ENCODE peak calls at places on chromosomes 4 and X, in five cellular contexts. One of them, this sample, is unnamed.

GRCh38 chr4:145484240-145484846 is 2.7 kb downstream of the SMAD1 start:
- DNase-seq in prostate gland: no peak
- DNase-seq in kidney: no peak
- DNase-seq in lower lobe of right lung: no peak
- DNase-seq in mucosa of descending colon: no peak
- DNase-seq in this sample: no peak

GRCh38 chr4:169619958-169620845 is at the start of gene CLCN3:
- DNase-seq in prostate gland: peak
- DNase-seq in kidney: peak
- DNase-seq in lower lobe of right lung: peak
- DNase-seq in mucosa of descending colon: peak
- DNase-seq in this sample: peak

GRCh38 chr4:6808259-6808658 is 25.7 kb downstream of the KIAA0232 start:
- DNase-seq in prostate gland: no peak
- DNase-seq in kidney: no peak
- DNase-seq in lower lobe of right lung: no peak
- DNase-seq in mucosa of descending colon: no peak
- DNase-seq in this sample: no peak

GRCh38 chr4:7533267-7533666 is 98.5 kb upstream of the PSAPL1 start:
- DNase-seq in prostate gland: no peak
- DNase-seq in kidney: no peak
- DNase-seq in lower lobe of right lung: no peak
- DNase-seq in mucosa of descending colon: no peak
- DNase-seq in this sample: no peak

GRCh38 chr4:29081230-29081955 is 1638.8 kb upstream of the PCDH7 start:
- DNase-seq in prostate gland: no peak
- DNase-seq in kidney: no peak
- DNase-seq in lower lobe of right lung: no peak
- DNase-seq in mucosa of descending colon: no peak
- DNase-seq in this sample: no peak

GRCh38 chrX:124938715-124939114 is 381.0 kb upstream of the TEX13C start:
- DNase-seq in prostate gland: no peak
- DNase-seq in kidney: no peak
- DNase-seq in lower lobe of right lung: no peak
- DNase-seq in mucosa of descending colon: no peak
- DNase-seq in this sample: no peak

GRCh38 chrX:48933757-48934156 is 14.9 kb upstream of the PIM2 start:
- DNase-seq in prostate gland: no peak
- DNase-seq in kidney: no peak
- DNase-seq in lower lobe of right lung: no peak
- DNase-seq in mucosa of descending colon: no peak
- DNase-seq in this sample: no peak

GRCh38 chrX:9790866-9791265 is 4.6 kb downstream of the SHROOM2 start:
- DNase-seq in prostate gland: no peak
- DNase-seq in kidney: no peak
- DNase-seq in lower lobe of right lung: no peak
- DNase-seq in mucosa of descending colon: no peak
- DNase-seq in this sample: no peak

GRCh38 chrX:24376403-24376802 is 16.0 kb downstream of the SUPT20HL1 start:
- DNase-seq in prostate gland: no peak
- DNase-seq in kidney: no peak
- DNase-seq in lower lobe of right lung: no peak
- DNase-seq in mucosa of descending colon: no peak
- DNase-seq in this sample: no peak

GRCh38 chr4:13261486-13262257 is 222.5 kb downstream of the RAB28 start:
- DNase-seq in prostate gland: no peak
- DNase-seq in kidney: no peak
- DNase-seq in lower lobe of right lung: no peak
- DNase-seq in mucosa of descending colon: no peak
- DNase-seq in this sample: no peak

GRCh38 chrX:320126-320783 is 1.7 kb upstream of the GTPBP6 start:
- DNase-seq in prostate gland: no peak
- DNase-seq in kidney: peak
- DNase-seq in lower lobe of right lung: peak
- DNase-seq in mucosa of descending colon: peak
- DNase-seq in this sample: no peak

GRCh38 chr4:53767503-53767902 is 176.2 kb upstream of the LNX1 start:
- DNase-seq in prostate gland: no peak
- DNase-seq in kidney: no peak
- DNase-seq in lower lobe of right lung: no peak
- DNase-seq in mucosa of descending colon: no peak
- DNase-seq in this sample: no peak

GRCh38 chrX:44873415-44874270 is 655 bp downstream of the KDM6A start:
- DNase-seq in prostate gland: peak
- DNase-seq in kidney: peak
- DNase-seq in lower lobe of right lung: peak
- DNase-seq in mucosa of descending colon: peak
- DNase-seq in this sample: no peak

GRCh38 chr4:19497692-19498091 is 754.0 kb upstream of the SLIT2 start:
- DNase-seq in prostate gland: no peak
- DNase-seq in kidney: no peak
- DNase-seq in lower lobe of right lung: no peak
- DNase-seq in mucosa of descending colon: no peak
- DNase-seq in this sample: no peak

GRCh38 chrX:46447384-46447783 is 97.8 kb downstream of the ZNF674 start:
- DNase-seq in prostate gland: no peak
- DNase-seq in kidney: no peak
- DNase-seq in lower lobe of right lung: no peak
- DNase-seq in mucosa of descending colon: no peak
- DNase-seq in this sample: no peak

GRCh38 chr4:190121759-190122158 is 51.8 kb upstream of the DUX4 start:
- DNase-seq in prostate gland: no peak
- DNase-seq in kidney: peak
- DNase-seq in lower lobe of right lung: no peak
- DNase-seq in mucosa of descending colon: no peak
- DNase-seq in this sample: no peak

GRCh38 chrX:23435575-23435974 is 100.9 kb downstream of the PTCHD1 start:
- DNase-seq in prostate gland: no peak
- DNase-seq in kidney: no peak
- DNase-seq in lower lobe of right lung: no peak
- DNase-seq in mucosa of descending colon: no peak
- DNase-seq in this sample: no peak

GRCh38 chr4:88818650-88819470 is 121.2 kb upstream of the NAP1L5 start:
- DNase-seq in prostate gland: peak
- DNase-seq in kidney: no peak
- DNase-seq in lower lobe of right lung: no peak
- DNase-seq in mucosa of descending colon: no peak
- DNase-seq in this sample: no peak

GRCh38 chr4:16264798-16265197 is 38.5 kb upstream of the TAPT1 start:
- DNase-seq in prostate gland: no peak
- DNase-seq in kidney: no peak
- DNase-seq in lower lobe of right lung: no peak
- DNase-seq in mucosa of descending colon: no peak
- DNase-seq in this sample: no peak

GRCh38 chr4:123930971-123931370 is 534.4 kb downstream of the SPRY1 start:
- DNase-seq in prostate gland: no peak
- DNase-seq in kidney: no peak
- DNase-seq in lower lobe of right lung: no peak
- DNase-seq in mucosa of descending colon: no peak
- DNase-seq in this sample: no peak

GRCh38 chr4:171812377-171813194 is 618 bp upstream of the GALNTL6 start:
- DNase-seq in prostate gland: no peak
- DNase-seq in kidney: peak
- DNase-seq in lower lobe of right lung: no peak
- DNase-seq in mucosa of descending colon: no peak
- DNase-seq in this sample: no peak

GRCh38 chr4:140012688-140013087 is 141.3 kb downstream of the MAML3 start:
- DNase-seq in prostate gland: peak
- DNase-seq in kidney: no peak
- DNase-seq in lower lobe of right lung: peak
- DNase-seq in mucosa of descending colon: no peak
- DNase-seq in this sample: no peak

GRCh38 chr4:20426028-20426427 is 174.3 kb downstream of the SLIT2 start:
- DNase-seq in prostate gland: no peak
- DNase-seq in kidney: no peak
- DNase-seq in lower lobe of right lung: no peak
- DNase-seq in mucosa of descending colon: no peak
- DNase-seq in this sample: no peak

GRCh38 chrX:1185556-1185955 is 26.9 kb downstream of the CRLF2 start:
- DNase-seq in prostate gland: no peak
- DNase-seq in kidney: peak
- DNase-seq in lower lobe of right lung: no peak
- DNase-seq in mucosa of descending colon: no peak
- DNase-seq in this sample: no peak

GRCh38 chrX:13180807-13181206 is 136.4 kb upstream of the FAM9C start:
- DNase-seq in prostate gland: no peak
- DNase-seq in kidney: no peak
- DNase-seq in lower lobe of right lung: no peak
- DNase-seq in mucosa of descending colon: no peak
- DNase-seq in this sample: peak

GRCh38 chrX:138018145-138018799 is 452.3 kb downstream of the ZIC3 start:
- DNase-seq in prostate gland: no peak
- DNase-seq in kidney: no peak
- DNase-seq in lower lobe of right lung: no peak
- DNase-seq in mucosa of descending colon: no peak
- DNase-seq in this sample: no peak

GRCh38 chr4:42490015-42490414 is 92.7 kb downstream of the SHISA3 start:
- DNase-seq in prostate gland: no peak
- DNase-seq in kidney: no peak
- DNase-seq in lower lobe of right lung: no peak
- DNase-seq in mucosa of descending colon: no peak
- DNase-seq in this sample: no peak

GRCh38 chrX:105609530-105609929 is 212.8 kb upstream of the NRK start:
- DNase-seq in prostate gland: no peak
- DNase-seq in kidney: no peak
- DNase-seq in lower lobe of right lung: no peak
- DNase-seq in mucosa of descending colon: no peak
- DNase-seq in this sample: no peak
- TF ChIP-seq CTCF in prostate gland: no peak
- TF ChIP-seq CTCF in kidney: no peak
- TF ChIP-seq CTCF in lower lobe of right lung: no peak
- TF ChIP-seq CTCF in mucosa of descending colon: no peak
- TF ChIP-seq CTCF in this sample: no peak

GRCh38 chr4:75997946-75998345 is 7.2 kb upstream of the SDAD1 start:
- DNase-seq in prostate gland: no peak
- DNase-seq in kidney: no peak
- DNase-seq in lower lobe of right lung: no peak
- DNase-seq in mucosa of descending colon: no peak
- DNase-seq in this sample: no peak

GRCh38 chr4:76003620-76004019 is 3.7 kb downstream of the CXCL9 start:
- DNase-seq in prostate gland: no peak
- DNase-seq in kidney: no peak
- DNase-seq in lower lobe of right lung: no peak
- DNase-seq in mucosa of descending colon: no peak
- DNase-seq in this sample: no peak

GRCh38 chr4:76002176-76002575 is 5.1 kb downstream of the CXCL9 start:
- DNase-seq in prostate gland: no peak
- DNase-seq in kidney: no peak
- DNase-seq in lower lobe of right lung: no peak
- DNase-seq in mucosa of descending colon: no peak
- DNase-seq in this sample: no peak

GRCh38 chr4:76003015-76003414 is 4.3 kb downstream of the CXCL9 start:
- DNase-seq in prostate gland: no peak
- DNase-seq in kidney: no peak
- DNase-seq in lower lobe of right lung: no peak
- DNase-seq in mucosa of descending colon: no peak
- DNase-seq in this sample: no peak

DNA sequence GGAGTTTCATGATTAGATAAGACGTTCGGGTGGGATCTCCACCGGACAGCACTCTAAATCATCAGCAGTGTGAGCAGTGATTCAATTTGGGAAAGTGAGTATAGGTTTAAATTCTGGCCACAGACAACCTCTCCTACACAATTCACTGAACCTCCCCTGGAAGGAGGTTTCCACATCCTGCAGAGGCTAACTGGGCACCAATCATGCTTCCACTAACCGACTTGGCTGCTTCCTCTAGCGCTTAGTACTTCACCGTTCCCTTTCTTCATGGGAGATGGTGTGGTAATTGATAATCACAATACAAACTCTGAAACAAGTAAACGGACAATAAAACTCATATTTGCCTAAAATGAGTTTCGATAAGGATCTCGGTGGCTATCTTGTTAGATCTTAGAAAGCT is 5.5 kb downstream of the CXCL9 start:
- DNase-seq in prostate gland: no peak
- DNase-seq in kidney: no peak
- DNase-seq in lower lobe of right lung: no peak
- DNase-seq in mucosa of descending colon: no peak
- DNase-seq in this sample: no peak
- H3K4me3 ChIP-seq in prostate gland: no peak
- H3K4me3 ChIP-seq in kidney: no peak
- H3K4me3 ChIP-seq in lower lobe of right lung: no peak
- H3K4me3 ChIP-seq in mucosa of descending colon: no peak
- H3K4me3 ChIP-seq in this sample: no peak

GRCh38 chrX:69991685-69992084 is 58.1 kb downstream of the AWAT2 start:
- DNase-seq in prostate gland: no peak
- DNase-seq in kidney: no peak
- DNase-seq in lower lobe of right lung: no peak
- DNase-seq in mucosa of descending colon: no peak
- DNase-seq in this sample: no peak

GRCh38 chrX:69987691-69988090 is 62.0 kb downstream of the AWAT2 start:
- DNase-seq in prostate gland: no peak
- DNase-seq in kidney: no peak
- DNase-seq in lower lobe of right lung: no peak
- DNase-seq in mucosa of descending colon: no peak
- DNase-seq in this sample: no peak

GRCh38 chrX:69993494-69993893 is 56.2 kb downstream of the AWAT2 start:
- DNase-seq in prostate gland: no peak
- DNase-seq in kidney: no peak
- DNase-seq in lower lobe of right lung: no peak
- DNase-seq in mucosa of descending colon: no peak
- DNase-seq in this sample: no peak

DNA sequence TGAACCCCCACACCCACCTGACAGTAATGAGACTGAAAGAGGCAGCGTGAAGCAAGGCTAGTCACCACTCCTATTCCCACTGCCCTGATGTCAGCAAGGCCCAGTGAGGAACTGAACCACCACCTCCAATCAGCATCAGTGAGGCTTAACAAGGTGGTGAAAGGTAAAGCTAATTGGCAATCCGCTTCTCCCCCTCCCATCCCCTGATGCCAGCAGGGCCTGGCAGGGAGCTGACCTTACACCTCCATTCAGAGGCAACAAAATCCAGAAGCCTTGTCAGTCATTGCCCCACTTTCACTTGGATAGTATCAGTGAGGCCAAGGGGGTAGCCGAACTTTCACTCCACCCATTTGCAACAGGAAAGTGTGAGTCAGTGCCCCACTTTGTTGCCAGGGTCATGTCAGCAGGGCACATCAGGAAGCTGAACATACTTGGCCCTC is 60.8 kb downstream of the AWAT2 start:
- DNase-seq in prostate gland: no peak
- DNase-seq in kidney: no peak
- DNase-seq in lower lobe of right lung: no peak
- DNase-seq in mucosa of descending colon: no peak
- DNase-seq in this sample: no peak
- TF ChIP-seq CTCF in prostate gland: no peak
- TF ChIP-seq CTCF in kidney: no peak
- TF ChIP-seq CTCF in lower lobe of right lung: no peak
- TF ChIP-seq CTCF in mucosa of descending colon: no peak
- TF ChIP-seq CTCF in this sample: no peak

DNA sequence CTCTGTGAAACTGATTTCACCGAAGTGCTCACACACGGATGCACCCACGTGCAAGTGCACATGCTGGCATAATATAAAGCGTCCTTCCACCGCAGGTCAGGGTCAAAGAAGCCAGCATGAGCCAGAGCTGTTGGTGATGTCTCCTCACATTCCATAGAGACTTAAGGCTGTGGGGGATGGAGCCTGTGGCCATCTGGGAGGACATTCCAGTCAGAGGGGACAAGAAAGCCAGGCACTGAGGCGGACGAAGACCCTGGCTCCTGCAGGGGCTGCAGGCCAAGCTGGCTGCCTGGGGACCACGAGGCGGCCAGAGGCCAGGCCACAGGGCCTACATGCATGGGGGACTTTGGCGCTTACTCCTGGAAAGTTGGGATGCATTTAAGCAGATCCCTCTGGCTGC is 7.7 kb downstream of the RNF212 start:
- DNase-seq in prostate gland: no peak
- DNase-seq in kidney: no peak
- DNase-seq in lower lobe of right lung: no peak
- DNase-seq in mucosa of descending colon: no peak
- DNase-seq in this sample: no peak
- H3K4me3 ChIP-seq in prostate gland: no peak
- H3K4me3 ChIP-seq in kidney: no peak
- H3K4me3 ChIP-seq in lower lobe of right lung: no peak
- H3K4me3 ChIP-seq in mucosa of descending colon: no peak
- H3K4me3 ChIP-seq in this sample: no peak